ENCODE peak calls at places on chromosomes 4 and X, in seven cellular contexts. Q is osteocyte, N is activated gamma-delta T cell, T is left cardiac atrium, M is RWPE1, A is LoVo, V is MM.1S. I is an unnamed sample.

GRCh38 chr4:164753873-164754488 is at the start of gene SMIM31:
- DNase-seq in Q (no peak), N (no peak), T (no peak), M (no peak), A (peak), V (no peak), I (no peak)

GRCh38 chrX:153928846-153929245 is 2.8 kb upstream of the ARHGAP4 start:
- DNase-seq in Q (no peak), N (no peak), T (no peak), M (no peak), A (no peak), V (no peak), I (no peak)

GRCh38 chr4:42917316-42917715 is 24.8 kb downstream of the GRXCR1 start:
- DNase-seq in Q (no peak), N (no peak), T (no peak), M (no peak), A (no peak), V (no peak), I (no peak)

GRCh38 chr4:6494431-6495295 is 22.2 kb upstream of the PPP2R2C start:
- DNase-seq in Q (peak), N (no peak), T (no peak), M (no peak), A (no peak), V (no peak), I (no peak)

GRCh38 chrX:57772637-57773036 is 92.6 kb upstream of the NLRP2B start:
- DNase-seq in Q (no peak), N (no peak), T (no peak), M (no peak), A (no peak), V (no peak), I (no peak)

GRCh38 chr4:41204400-41204978 is 9.9 kb downstream of the APBB2 start:
- DNase-seq in Q (no peak), N (no peak), T (peak), M (peak), A (peak), V (no peak), I (no peak)

GRCh38 chrX:49212209-49212608 is 12.2 kb upstream of the SYP start:
- DNase-seq in Q (no peak), N (no peak), T (no peak), M (no peak), A (no peak), V (no peak), I (no peak)

GRCh38 chr4:27081675-27082579 is 221.3 kb downstream of the STIM2 start:
- DNase-seq in Q (peak), N (no peak), T (no peak), M (no peak), A (no peak), V (peak), I (no peak)

GRCh38 chr4:118373614-118374255 is 20.9 kb upstream of the PRSS12 start:
- DNase-seq in Q (no peak), N (no peak), T (no peak), M (no peak), A (no peak), V (peak), I (no peak)

GRCh38 chrX:150459168-150459567 is 96.1 kb downstream of the MAMLD1 start:
- DNase-seq in Q (no peak), N (no peak), T (no peak), M (no peak), A (no peak), V (no peak), I (no peak)

GRCh38 chr4:124903995-124904722 is 191.6 kb upstream of the ANKRD50 start:
- DNase-seq in Q (no peak), N (no peak), T (peak), M (peak), A (peak), V (no peak), I (no peak)

GRCh38 chr4:73193659-73194058 is 64.9 kb downstream of the ANKRD17 start:
- DNase-seq in Q (no peak), N (no peak), T (no peak), M (no peak), A (no peak), V (no peak), I (no peak)

GRCh38 chr4:118823471-118823870 is 12.5 kb downstream of the SEC24D start:
- DNase-seq in Q (no peak), N (no peak), T (no peak), M (peak), A (peak), V (no peak), I (no peak)

GRCh38 chr4:9841072-9841471 is 59.6 kb downstream of the DRD5 start:
- DNase-seq in Q (no peak), N (no peak), T (no peak), M (no peak), A (no peak), V (no peak), I (no peak)

GRCh38 chrX:24294619-24295018 is 19.2 kb downstream of the SUPT20HL2 start:
- DNase-seq in Q (no peak), N (no peak), T (no peak), M (no peak), A (no peak), V (no peak), I (no peak)

GRCh38 chrX:124555036-124555595 is 208.8 kb downstream of the SH2D1A start:
- DNase-seq in Q (no peak), N (no peak), T (no peak), M (peak), A (no peak), V (no peak), I (no peak)

GRCh38 chrX:56232221-56233082 is at the start of gene KLF8:
- DNase-seq in Q (no peak), N (no peak), T (peak), M (peak), A (no peak), V (no peak), I (peak)

GRCh38 chr4:15245006-15245530 is 182.8 kb upstream of the C1QTNF7 start:
- DNase-seq in Q (no peak), N (no peak), T (no peak), M (no peak), A (no peak), V (no peak), I (no peak)

GRCh38 chr4:149158852-149159251 is 656.8 kb downstream of the IQCM start:
- DNase-seq in Q (no peak), N (no peak), T (no peak), M (no peak), A (no peak), V (no peak), I (no peak)

GRCh38 chr4:31104596-31104995 is 384.4 kb downstream of the PCDH7 start:
- DNase-seq in Q (no peak), N (no peak), T (no peak), M (no peak), A (no peak), V (no peak), I (no peak)